ENCODE peak calls at places on chromosomes 1 and 21, in ten cellular contexts. One of them, this sample, is unnamed.

GRCh38 chr1:241447056-241447649 is 72.4 kb downstream of the FH start:
- DNase-seq in mesothelial cell of epicardium: no peak
- DNase-seq in osteocyte: no peak
- DNase-seq in AG10803: no peak
- DNase-seq in GM23248: no peak
- DNase-seq in CD8-positive, alpha-beta T cell: no peak
- DNase-seq in T-helper 9 cell: no peak
- DNase-seq in NCI-H1417 treated with DMSO at 0.1 percent for 48 hours: no peak
- DNase-seq in K562: no peak
- DNase-seq in NCI-H2029: no peak
- DNase-seq in this sample: no peak

GRCh38 chr1:33338495-33339211 is 17.8 kb upstream of the A3GALT2 start:
- DNase-seq in AG10803: peak; percentile 96
- DNase-seq in CD8-positive, alpha-beta T cell: no peak
- DNase-seq in T-helper 9 cell: no peak
- DNase-seq in K562: peak; percentile 35
- DNase-seq in mesothelial cell of epicardium: no peak
- DNase-seq in NCI-H2029: no peak
- DNase-seq in GM23248: peak; percentile 92
- DNase-seq in osteocyte: no peak
- DNase-seq in NCI-H1417 treated with DMSO at 0.1 percent for 48 hours: no peak
- DNase-seq in this sample: peak; percentile 75

GRCh38 chr1:153150846-153151245 is at the start of gene SPRR2G:
- DNase-seq in CD8-positive, alpha-beta T cell: no peak
- DNase-seq in GM23248: no peak
- DNase-seq in NCI-H1417 treated with DMSO at 0.1 percent for 48 hours: no peak
- DNase-seq in AG10803: no peak
- DNase-seq in osteocyte: no peak
- DNase-seq in NCI-H2029: no peak
- DNase-seq in T-helper 9 cell: no peak
- DNase-seq in mesothelial cell of epicardium: no peak
- DNase-seq in K562: no peak
- DNase-seq in this sample: no peak

GRCh38 chr1:4585216-4585615 is 69.2 kb upstream of the AJAP1 start:
- DNase-seq in AG10803: no peak
- DNase-seq in K562: peak; percentile 59
- DNase-seq in CD8-positive, alpha-beta T cell: peak; percentile 40
- DNase-seq in T-helper 9 cell: peak; percentile 9
- DNase-seq in NCI-H2029: no peak
- DNase-seq in mesothelial cell of epicardium: no peak
- DNase-seq in GM23248: no peak
- DNase-seq in osteocyte: no peak
- DNase-seq in NCI-H1417 treated with DMSO at 0.1 percent for 48 hours: no peak
- DNase-seq in this sample: no peak

GRCh38 chr1:17547271-17547670 is 7.8 kb downstream of the ARHGEF10L start:
- DNase-seq in mesothelial cell of epicardium: no peak
- DNase-seq in T-helper 9 cell: no peak
- DNase-seq in AG10803: no peak
- DNase-seq in NCI-H2029: no peak
- DNase-seq in NCI-H1417 treated with DMSO at 0.1 percent for 48 hours: no peak
- DNase-seq in K562: no peak
- DNase-seq in osteocyte: no peak
- DNase-seq in CD8-positive, alpha-beta T cell: no peak
- DNase-seq in GM23248: no peak
- DNase-seq in this sample: no peak

GRCh38 chr1:46767649-46768282 is 31.1 kb upstream of the CYP4B1 start:
- DNase-seq in NCI-H2029: peak; percentile 98
- DNase-seq in GM23248: no peak
- DNase-seq in NCI-H1417 treated with DMSO at 0.1 percent for 48 hours: no peak
- DNase-seq in K562: no peak
- DNase-seq in AG10803: no peak
- DNase-seq in osteocyte: no peak
- DNase-seq in mesothelial cell of epicardium: no peak
- DNase-seq in T-helper 9 cell: no peak
- DNase-seq in CD8-positive, alpha-beta T cell: no peak
- DNase-seq in this sample: no peak

GRCh38 chr1:101280942-101281654 is 44.3 kb downstream of the S1PR1 start:
- DNase-seq in K562: no peak
- DNase-seq in AG10803: no peak
- DNase-seq in T-helper 9 cell: no peak
- DNase-seq in osteocyte: no peak
- DNase-seq in NCI-H1417 treated with DMSO at 0.1 percent for 48 hours: no peak
- DNase-seq in GM23248: no peak
- DNase-seq in CD8-positive, alpha-beta T cell: no peak
- DNase-seq in NCI-H2029: no peak
- DNase-seq in mesothelial cell of epicardium: no peak
- DNase-seq in this sample: no peak

GRCh38 chr1:214386747-214387146 is 105.8 kb downstream of the SMYD2 start:
- DNase-seq in K562: no peak
- DNase-seq in NCI-H2029: no peak
- DNase-seq in CD8-positive, alpha-beta T cell: no peak
- DNase-seq in mesothelial cell of epicardium: no peak
- DNase-seq in AG10803: no peak
- DNase-seq in GM23248: peak; percentile 87
- DNase-seq in osteocyte: no peak
- DNase-seq in T-helper 9 cell: no peak
- DNase-seq in NCI-H1417 treated with DMSO at 0.1 percent for 48 hours: no peak
- DNase-seq in this sample: peak; percentile 80

GRCh38 chr1:218430802-218431201 is 85.7 kb downstream of the TGFB2 start:
- DNase-seq in osteocyte: no peak
- DNase-seq in AG10803: no peak
- DNase-seq in mesothelial cell of epicardium: no peak
- DNase-seq in NCI-H1417 treated with DMSO at 0.1 percent for 48 hours: no peak
- DNase-seq in T-helper 9 cell: no peak
- DNase-seq in K562: no peak
- DNase-seq in CD8-positive, alpha-beta T cell: no peak
- DNase-seq in NCI-H2029: no peak
- DNase-seq in GM23248: no peak
- DNase-seq in this sample: no peak

GRCh38 chr1:151511636-151512215 is 539 bp downstream of the CGN start:
- DNase-seq in osteocyte: no peak
- DNase-seq in T-helper 9 cell: peak; percentile 31
- DNase-seq in AG10803: no peak
- DNase-seq in GM23248: peak; percentile 50
- DNase-seq in NCI-H1417 treated with DMSO at 0.1 percent for 48 hours: no peak
- DNase-seq in NCI-H2029: peak; percentile 12
- DNase-seq in CD8-positive, alpha-beta T cell: peak; percentile 28
- DNase-seq in mesothelial cell of epicardium: no peak
- DNase-seq in K562: peak; percentile 27
- DNase-seq in this sample: no peak

GRCh38 chr1:99869304-99869703 is 19.1 kb downstream of the AGL start:
- DNase-seq in NCI-H2029: no peak
- DNase-seq in T-helper 9 cell: no peak
- DNase-seq in K562: no peak
- DNase-seq in mesothelial cell of epicardium: no peak
- DNase-seq in GM23248: peak; percentile 70
- DNase-seq in osteocyte: no peak
- DNase-seq in CD8-positive, alpha-beta T cell: no peak
- DNase-seq in NCI-H1417 treated with DMSO at 0.1 percent for 48 hours: no peak
- DNase-seq in AG10803: peak; percentile 84
- DNase-seq in this sample: peak; percentile 25

GRCh38 chr1:229430761-229431269 is 3.1 kb downstream of the ACTA1 start:
- DNase-seq in osteocyte: no peak
- DNase-seq in AG10803: peak; percentile 33
- DNase-seq in T-helper 9 cell: no peak
- DNase-seq in NCI-H2029: no peak
- DNase-seq in CD8-positive, alpha-beta T cell: peak; percentile 46
- DNase-seq in mesothelial cell of epicardium: peak; percentile 60
- DNase-seq in K562: peak; percentile 77
- DNase-seq in GM23248: peak; percentile 69
- DNase-seq in NCI-H1417 treated with DMSO at 0.1 percent for 48 hours: no peak
- DNase-seq in this sample: peak; percentile 53

GRCh38 chr1:100036718-100037664 is 67.2 kb downstream of the SLC35A3 start:
- DNase-seq in T-helper 9 cell: no peak
- DNase-seq in GM23248: peak; percentile 62
- DNase-seq in CD8-positive, alpha-beta T cell: no peak
- DNase-seq in AG10803: peak; percentile 24
- DNase-seq in NCI-H2029: no peak
- DNase-seq in mesothelial cell of epicardium: no peak
- DNase-seq in osteocyte: no peak
- DNase-seq in K562: peak; percentile 69
- DNase-seq in NCI-H1417 treated with DMSO at 0.1 percent for 48 hours: no peak
- DNase-seq in this sample: peak; percentile 52

GRCh38 chr1:97017895-97018294 is 296.3 kb downstream of the PTBP2 start:
- DNase-seq in NCI-H1417 treated with DMSO at 0.1 percent for 48 hours: no peak
- DNase-seq in NCI-H2029: no peak
- DNase-seq in K562: no peak
- DNase-seq in osteocyte: no peak
- DNase-seq in GM23248: no peak
- DNase-seq in mesothelial cell of epicardium: no peak
- DNase-seq in CD8-positive, alpha-beta T cell: no peak
- DNase-seq in T-helper 9 cell: no peak
- DNase-seq in AG10803: no peak
- DNase-seq in this sample: no peak

GRCh38 chr1:226407199-226407496 is 745 bp downstream of the PARP1 start:
- DNase-seq in AG10803: no peak
- DNase-seq in CD8-positive, alpha-beta T cell: no peak
- DNase-seq in mesothelial cell of epicardium: no peak
- DNase-seq in K562: no peak
- DNase-seq in osteocyte: no peak
- DNase-seq in NCI-H1417 treated with DMSO at 0.1 percent for 48 hours: no peak
- DNase-seq in NCI-H2029: no peak
- DNase-seq in T-helper 9 cell: no peak
- DNase-seq in GM23248: no peak
- DNase-seq in this sample: no peak

GRCh38 chr21:36647279-36648093 is 51.4 kb upstream of the SIM2 start:
- DNase-seq in AG10803: no peak
- DNase-seq in NCI-H1417 treated with DMSO at 0.1 percent for 48 hours: no peak
- DNase-seq in NCI-H2029: no peak
- DNase-seq in osteocyte: no peak
- DNase-seq in T-helper 9 cell: no peak
- DNase-seq in CD8-positive, alpha-beta T cell: no peak
- DNase-seq in GM23248: no peak
- DNase-seq in K562: no peak
- DNase-seq in mesothelial cell of epicardium: no peak
- DNase-seq in this sample: peak; percentile 60

GRCh38 chr1:66013371-66013770 is 220.7 kb downstream of the PDE4B start:
- DNase-seq in NCI-H2029: no peak
- DNase-seq in CD8-positive, alpha-beta T cell: no peak
- DNase-seq in T-helper 9 cell: no peak
- DNase-seq in osteocyte: no peak
- DNase-seq in NCI-H1417 treated with DMSO at 0.1 percent for 48 hours: no peak
- DNase-seq in AG10803: no peak
- DNase-seq in mesothelial cell of epicardium: no peak
- DNase-seq in GM23248: no peak
- DNase-seq in K562: no peak
- DNase-seq in this sample: no peak

GRCh38 chr1:168235548-168235885 is 9.7 kb downstream of the SFT2D2 start:
- DNase-seq in mesothelial cell of epicardium: no peak
- DNase-seq in AG10803: peak; percentile 84
- DNase-seq in CD8-positive, alpha-beta T cell: no peak
- DNase-seq in NCI-H1417 treated with DMSO at 0.1 percent for 48 hours: no peak
- DNase-seq in GM23248: no peak
- DNase-seq in K562: no peak
- DNase-seq in NCI-H2029: no peak
- DNase-seq in T-helper 9 cell: no peak
- DNase-seq in osteocyte: no peak
- DNase-seq in this sample: no peak

GRCh38 chr1:61241411-61241838 is 159.1 kb downstream of the NFIA start:
- DNase-seq in AG10803: no peak
- DNase-seq in mesothelial cell of epicardium: no peak
- DNase-seq in osteocyte: no peak
- DNase-seq in K562: no peak
- DNase-seq in GM23248: peak; percentile 13
- DNase-seq in NCI-H1417 treated with DMSO at 0.1 percent for 48 hours: no peak
- DNase-seq in T-helper 9 cell: no peak
- DNase-seq in NCI-H2029: peak; percentile 93
- DNase-seq in CD8-positive, alpha-beta T cell: no peak
- DNase-seq in this sample: no peak

GRCh38 chr1:22290611-22291010 is 147.7 kb upstream of the WNT4 start:
- DNase-seq in K562: no peak
- DNase-seq in AG10803: no peak
- DNase-seq in GM23248: no peak
- DNase-seq in NCI-H2029: no peak
- DNase-seq in CD8-positive, alpha-beta T cell: no peak
- DNase-seq in NCI-H1417 treated with DMSO at 0.1 percent for 48 hours: no peak
- DNase-seq in T-helper 9 cell: no peak
- DNase-seq in mesothelial cell of epicardium: no peak
- DNase-seq in osteocyte: peak; percentile 62
- DNase-seq in this sample: no peak

GRCh38 chr1:244794071-244794470 is 41.4 kb upstream of the COX20 start:
- DNase-seq in NCI-H1417 treated with DMSO at 0.1 percent for 48 hours: no peak
- DNase-seq in T-helper 9 cell: no peak
- DNase-seq in osteocyte: no peak
- DNase-seq in AG10803: no peak
- DNase-seq in mesothelial cell of epicardium: no peak
- DNase-seq in CD8-positive, alpha-beta T cell: no peak
- DNase-seq in NCI-H2029: no peak
- DNase-seq in K562: no peak
- DNase-seq in GM23248: no peak
- DNase-seq in this sample: no peak

GRCh38 chr1:52296345-52296744 is 69.7 kb downstream of the CC2D1B start:
- DNase-seq in NCI-H1417 treated with DMSO at 0.1 percent for 48 hours: peak; percentile 29
- DNase-seq in osteocyte: no peak
- DNase-seq in GM23248: peak; percentile 70
- DNase-seq in T-helper 9 cell: no peak
- DNase-seq in CD8-positive, alpha-beta T cell: no peak
- DNase-seq in K562: peak; percentile 66
- DNase-seq in NCI-H2029: peak; percentile 45
- DNase-seq in AG10803: peak; percentile 64
- DNase-seq in mesothelial cell of epicardium: no peak
- DNase-seq in this sample: peak; percentile 65

GRCh38 chr21:43922949-43923348 is 57.9 kb downstream of the AGPAT3 start:
- DNase-seq in CD8-positive, alpha-beta T cell: no peak
- DNase-seq in T-helper 9 cell: no peak
- DNase-seq in osteocyte: no peak
- DNase-seq in NCI-H1417 treated with DMSO at 0.1 percent for 48 hours: no peak
- DNase-seq in AG10803: no peak
- DNase-seq in mesothelial cell of epicardium: no peak
- DNase-seq in K562: no peak
- DNase-seq in NCI-H2029: no peak
- DNase-seq in GM23248: no peak
- DNase-seq in this sample: no peak

GRCh38 chr1:52550447-52550846 is 2.4 kb downstream of the TUT4 start:
- DNase-seq in T-helper 9 cell: no peak
- DNase-seq in AG10803: no peak
- DNase-seq in GM23248: no peak
- DNase-seq in CD8-positive, alpha-beta T cell: no peak
- DNase-seq in osteocyte: no peak
- DNase-seq in NCI-H2029: no peak
- DNase-seq in NCI-H1417 treated with DMSO at 0.1 percent for 48 hours: no peak
- DNase-seq in mesothelial cell of epicardium: no peak
- DNase-seq in K562: peak; percentile 39
- DNase-seq in this sample: no peak

GRCh38 chr21:42569732-42570301 is 56.2 kb downstream of the SLC37A1 start:
- DNase-seq in GM23248: no peak
- DNase-seq in CD8-positive, alpha-beta T cell: no peak
- DNase-seq in osteocyte: no peak
- DNase-seq in AG10803: no peak
- DNase-seq in K562: no peak
- DNase-seq in T-helper 9 cell: no peak
- DNase-seq in NCI-H2029: no peak
- DNase-seq in NCI-H1417 treated with DMSO at 0.1 percent for 48 hours: no peak
- DNase-seq in mesothelial cell of epicardium: peak; percentile 7
- DNase-seq in this sample: no peak